ENCODE peak calls at places on chromosomes 13 and 19, in four cellular contexts. J is cardiac fibroblast, G is A549, A is HAP-1. D is an unnamed sample.

GRCh38 chr13:73365681-73366080 is 306.9 kb downstream of the KLF5 start:
- DNase-seq in J (no peak), G (peak), A (no peak), D (no peak)

GRCh38 chr19:40962460-40962961 is 28.6 kb upstream of the CYP2B6 start:
- DNase-seq in J (peak), G (no peak), A (no peak), D (no peak)

GRCh38 chr19:4354897-4355296 is 11.5 kb downstream of the MPND start:
- DNase-seq in J (no peak), G (no peak), A (no peak), D (no peak)

GRCh38 chr13:98507060-98507797 is 69.7 kb downstream of the STK24 start:
- DNase-seq in J (peak), G (no peak), A (peak), D (peak)

GRCh38 chr13:108178105-108178504 is 37.2 kb downstream of the LIG4 start:
- DNase-seq in J (no peak), G (no peak), A (no peak), D (no peak)

GRCh38 chr13:53382008-53382407 is 353.4 kb downstream of the OLFM4 start:
- DNase-seq in J (no peak), G (no peak), A (no peak), D (no peak)

GRCh38 chr13:28322256-28322895 is 172.6 kb downstream of the FLT1 start:
- DNase-seq in J (no peak), G (no peak), A (no peak), D (no peak)

GRCh38 chr19:56273563-56274117 is 1.1 kb downstream of the EDDM13 start:
- DNase-seq in J (peak), G (no peak), A (no peak), D (no peak)

GRCh38 chr13:50419466-50419865 is 404.2 kb downstream of the KCNRG start:
- DNase-seq in J (no peak), G (no peak), A (no peak), D (no peak)

GRCh38 chr13:101576452-101576851 is 124.0 kb downstream of the ITGBL1 start:
- DNase-seq in J (peak), G (no peak), A (no peak), D (no peak)

GRCh38 chr13:93797463-93797862 is 570.9 kb downstream of the GPC6 start:
- DNase-seq in J (no peak), G (no peak), A (no peak), D (no peak)

GRCh38 chr19:15635016-15635805 is 5.5 kb upstream of the CYP4F3 start:
- DNase-seq in J (no peak), G (no peak), A (no peak), D (no peak)

GRCh38 chr13:50244913-50245574 is 229.8 kb downstream of the KCNRG start:
- DNase-seq in J (peak), G (peak), A (no peak), D (no peak)

GRCh38 chr19:55683449-55684261 is 8.6 kb downstream of the EPN1 start:
- DNase-seq in J (no peak), G (no peak), A (no peak), D (no peak)

GRCh38 chr13:52411629-52412028 is 5.7 kb upstream of the THSD1 start:
- DNase-seq in J (no peak), G (peak), A (no peak), D (no peak)

GRCh38 chr13:35618565-35619083 is 142.1 kb upstream of the MAB21L1 start:
- DNase-seq in J (no peak), G (no peak), A (no peak), D (no peak)

GRCh38 chr19:47486900-47487299 is 2.9 kb upstream of the KPTN start:
- DNase-seq in J (no peak), G (no peak), A (no peak), D (peak)

GRCh38 chr19:47483200-47483599 is 819 bp downstream of the KPTN start:
- DNase-seq in J (no peak), G (no peak), A (no peak), D (no peak)

GRCh38 chr19:47487551-47488515 is 3.8 kb upstream of the KPTN start:
- DNase-seq in J (no peak), G (no peak), A (no peak), D (no peak)

GRCh38 chr19:47483800-47484690 is at the start of gene KPTN:
- DNase-seq in J (peak), G (peak), A (peak), D (peak)

DNA sequence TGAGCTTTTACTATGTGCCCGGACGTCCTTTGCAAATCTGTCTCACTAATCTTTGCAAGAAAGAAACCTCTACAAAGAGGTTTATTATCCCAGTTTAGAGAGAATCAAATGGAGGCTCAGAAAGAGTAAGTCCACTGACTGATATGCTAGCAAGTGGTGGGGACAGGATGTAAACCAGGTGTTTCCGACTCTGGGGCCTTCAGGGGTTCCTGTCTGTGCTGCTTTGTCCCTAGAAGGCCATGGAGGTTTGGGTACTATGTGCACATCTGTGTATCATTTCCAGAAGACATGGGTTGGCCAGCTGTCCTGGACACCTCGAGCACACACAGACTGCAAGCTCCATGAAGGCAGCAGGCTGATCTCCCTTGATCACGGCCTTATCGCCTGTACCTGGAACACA is 1.2 kb upstream of the KPTN start:
- DNase-seq in J (no peak), G (no peak), A (no peak), D (no peak)
- H3K4me3 ChIP-seq in J (no peak), G (no peak), A (no peak), D (no peak)

GRCh38 chr13:75391432-75392100 is 90.4 kb downstream of the TBC1D4 start:
- DNase-seq in J (no peak), G (no peak), A (no peak), D (no peak)
- H3K4me3 ChIP-seq in J (no peak), G (no peak), A (no peak), D (no peak)

DNA sequence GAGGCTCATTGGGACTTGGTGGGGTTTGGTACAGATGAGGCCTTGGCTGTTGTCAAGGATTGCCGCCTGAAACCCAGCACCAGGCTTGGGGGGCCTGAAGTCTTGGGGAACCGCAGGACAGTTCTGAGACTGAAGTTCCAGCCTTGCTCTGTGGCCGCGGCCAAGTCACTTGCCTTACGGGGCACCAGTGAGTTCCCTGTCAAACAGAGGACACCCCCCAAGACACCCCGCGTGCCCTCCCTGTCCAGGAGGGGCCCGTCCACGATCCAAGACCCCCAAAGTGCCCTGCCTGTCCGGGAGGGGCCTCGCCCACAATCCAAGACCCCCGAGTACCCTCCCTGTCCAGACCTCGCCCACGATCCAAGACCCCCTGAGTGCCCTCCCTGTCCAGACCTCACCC is 2.5 kb downstream of the CDC34 start:
- DNase-seq in J (no peak), G (no peak), A (no peak), D (no peak)
- H3K4me3 ChIP-seq in J (peak), G (no peak), A (no peak), D (peak)

DNA sequence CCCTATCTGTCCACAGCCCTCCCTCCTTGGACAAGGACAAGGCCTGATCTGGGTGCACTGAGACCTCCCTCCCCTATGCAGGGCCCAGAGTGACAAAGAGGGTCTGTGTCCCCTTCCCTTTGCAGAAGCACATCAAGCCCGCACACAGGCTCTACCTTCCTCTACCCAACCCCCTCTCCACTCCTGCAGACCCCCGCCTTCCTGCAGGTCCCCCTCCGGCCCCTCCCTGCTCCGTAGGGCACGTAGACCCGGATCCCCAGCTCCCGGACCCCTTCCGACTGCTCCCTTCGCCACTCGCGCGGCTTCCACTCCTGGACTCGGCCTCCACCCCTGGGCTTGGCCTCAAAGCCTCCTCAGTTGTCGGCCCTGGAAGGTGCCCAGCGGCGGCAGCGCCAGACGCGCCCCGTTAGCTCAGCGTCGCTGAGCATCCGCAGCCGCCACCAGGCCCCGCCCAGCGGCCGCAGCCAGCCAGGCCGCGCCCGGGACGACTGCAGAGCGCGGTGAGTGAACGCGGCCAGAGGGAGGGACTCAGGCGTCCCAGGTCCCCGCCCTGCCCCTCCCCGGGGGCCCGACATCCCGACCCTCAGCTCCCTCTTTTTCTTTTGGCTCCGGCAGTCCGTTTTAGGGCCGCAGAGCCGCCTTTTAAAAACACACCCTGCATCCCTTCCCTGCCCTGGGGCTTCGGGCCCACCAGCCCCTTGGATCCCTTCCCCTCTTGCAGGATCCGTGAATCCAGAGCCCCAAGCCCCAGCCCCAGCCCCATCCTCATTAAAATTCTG is 1.6 kb upstream of the MYADM start:
- DNase-seq in J (peak), G (peak), A (no peak), D (peak)
- H3K4me3 ChIP-seq in J (peak), G (peak), A (no peak), D (peak)

DNA sequence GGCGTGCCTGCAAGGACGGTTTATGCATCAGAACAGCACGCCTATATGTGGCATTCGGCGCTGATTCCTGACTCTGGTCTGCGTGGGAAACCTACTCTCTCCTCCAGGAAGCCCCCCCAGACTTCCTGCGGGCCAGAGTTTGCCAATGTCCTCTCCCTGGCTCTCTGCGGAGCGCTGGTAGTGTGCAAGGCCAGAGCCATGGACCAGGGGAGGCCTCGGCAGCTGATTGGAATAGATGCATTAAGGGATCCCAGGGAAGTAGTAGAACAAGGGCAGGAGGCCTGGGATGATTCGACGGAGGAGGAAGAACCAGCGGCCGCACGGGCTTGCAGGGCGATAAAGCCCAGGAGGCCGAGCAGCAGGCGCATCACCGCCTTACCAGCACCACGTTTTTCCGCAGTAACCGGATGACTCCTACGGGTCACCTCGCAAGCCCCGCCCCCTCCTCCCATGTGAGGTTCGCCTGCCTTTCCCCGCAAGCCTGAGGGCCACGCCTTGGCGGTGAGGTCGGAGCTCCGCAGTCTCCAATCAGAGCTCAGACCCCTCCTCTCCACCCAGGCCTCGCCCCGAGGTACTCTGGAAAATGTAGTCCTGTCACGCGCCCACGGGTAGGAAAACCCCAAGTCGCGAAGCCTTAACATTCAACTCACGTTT is 5.0 kb downstream of the CLEC11A start:
- DNase-seq in J (peak), G (no peak), A (peak), D (peak)
- H3K4me3 ChIP-seq in J (no peak), G (no peak), A (no peak), D (no peak)

GRCh38 chr13:32849369-32849768 is 166.9 kb upstream of the KL start:
- DNase-seq in J (no peak), G (no peak), A (no peak), D (no peak)
- H3K4me3 ChIP-seq in J (no peak), G (no peak), A (no peak), D (no peak)

GRCh38 chr19:51370230-51370629 is 1.4 kb upstream of the CLDND2 start:
- DNase-seq in J (no peak), G (no peak), A (no peak), D (no peak)
- H3K4me3 ChIP-seq in J (no peak), G (no peak), A (no peak), D (no peak)

GRCh38 chr19:11479470-11480080 is 1.3 kb downstream of the ELAVL3 start:
- DNase-seq in J (peak), G (no peak), A (no peak), D (no peak)

GRCh38 chr19:11480081-11480926 is 542 bp downstream of the ELAVL3 start:
- DNase-seq in J (no peak), G (no peak), A (no peak), D (no peak)

GRCh38 chr19:11482384-11483050 is 1.7 kb upstream of the ELAVL3 start:
- DNase-seq in J (peak), G (peak), A (peak), D (peak)

GRCh38 chr19:11481777-11482383 is 1.0 kb upstream of the ELAVL3 start:
- DNase-seq in J (peak), G (peak), A (no peak), D (peak)

GRCh38 chr19:11480927-11481776 is at the start of gene ELAVL3:
- DNase-seq in J (no peak), G (no peak), A (no peak), D (no peak)
- H3K4me3 ChIP-seq in J (no peak), G (peak), A (no peak), D (no peak)

GRCh38 chr13:113544071-113544891 is 40.3 kb upstream of the TFDP1 start:
- DNase-seq in J (no peak), G (no peak), A (no peak), D (no peak)

GRCh38 chr13:113546571-113547247 is 37.8 kb upstream of the TFDP1 start:
- DNase-seq in J (peak), G (no peak), A (no peak), D (peak)

GRCh38 chr13:113544896-113545295 is 39.7 kb upstream of the TFDP1 start:
- DNase-seq in J (no peak), G (no peak), A (no peak), D (no peak)

GRCh38 chr13:113545931-113546516 is 38.5 kb upstream of the TFDP1 start:
- DNase-seq in J (no peak), G (no peak), A (no peak), D (peak)

GRCh38 chr13:113545455-113545930 is 39.1 kb upstream of the TFDP1 start:
- DNase-seq in J (peak), G (no peak), A (no peak), D (peak)
- H3K4me3 ChIP-seq in J (no peak), G (no peak), A (no peak), D (no peak)

DNA sequence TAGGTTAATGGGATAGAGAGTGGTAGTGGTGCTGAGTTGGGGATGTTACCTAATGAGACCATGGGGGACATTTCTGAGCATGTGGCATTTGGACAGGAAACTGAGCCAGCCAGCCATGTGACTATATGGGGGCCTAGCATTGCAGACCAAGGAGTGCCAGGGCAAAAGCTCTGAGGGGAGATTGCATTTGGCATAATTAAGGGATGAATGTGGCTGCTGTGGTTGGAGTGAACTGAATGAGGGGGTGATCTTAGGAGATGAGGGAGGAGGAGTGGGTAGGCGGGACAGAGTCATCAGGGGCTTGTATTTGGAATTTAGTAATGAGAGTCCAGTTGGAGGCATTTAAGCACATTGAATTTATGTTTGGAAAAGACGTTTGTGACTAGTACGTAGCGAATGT is 6.6 kb downstream of the PCCA start:
- DNase-seq in J (no peak), G (no peak), A (no peak), D (no peak)
- H3K4me3 ChIP-seq in J (no peak), G (no peak), A (no peak), D (no peak)

D was measured in tibial artery.